ENCODE peak calls at places on chromosomes 11 and 22, in four cellular contexts. B, T, Y and C are unnamed samples. For H3K4me1, the result is how much of the 10 kb centered on the place peaks cover.

GRCh38 chr22:22546490-22546889 is 12.6 kb downstream of the PRAME start:
- DNase-seq in B (peak), T (peak), Y (no peak), C (no peak)

GRCh38 chr11:95556342-95557151 is 233.0 kb downstream of the FAM76B start:
- DNase-seq in B (peak), T (peak), Y (peak), C (no peak)

GRCh38 chr22:23835773-23836144 is 3.0 kb downstream of the DERL3 start:
- DNase-seq in B (no peak), T (no peak), Y (no peak), C (no peak)

GRCh38 chr11:30984442-30984816 is 385.1 kb downstream of the DCDC1 start:
- DNase-seq in B (peak), T (peak), Y (no peak), C (no peak)

GRCh38 chr11:10876168-10876567 is 18.3 kb upstream of the ZBED5 start:
- DNase-seq in B (no peak), T (peak), Y (no peak), C (no peak)

GRCh38 chr22:21074092-21074715 is 28.5 kb downstream of the LRRC74B start:
- DNase-seq in B (peak), T (peak), Y (no peak), C (no peak)

GRCh38 chr22:37138879-37139561 is 10.7 kb downstream of the IL2RB start:
- DNase-seq in B (no peak), T (no peak), Y (no peak), C (no peak)

GRCh38 chr11:3710485-3711259 is 39.5 kb upstream of the CHRNA10 start:
- DNase-seq in B (peak), T (peak), Y (no peak), C (no peak)

GRCh38 chr11:73716153-73717056 is 44.5 kb downstream of the RAB6A start:
- DNase-seq in B (no peak), T (peak), Y (no peak), C (no peak)

GRCh38 chr22:50597097-50597496 is 3.5 kb upstream of the MAPK8IP2 start:
- DNase-seq in B (no peak), T (no peak), Y (no peak), C (no peak)

GRCh38 chr11:86551286-86551685 is 121.1 kb downstream of the ME3 start:
- DNase-seq in B (peak), T (peak), Y (peak), C (no peak)

GRCh38 chr22:44592466-44593180 is 94.6 kb upstream of the RTL6 start:
- DNase-seq in B (no peak), T (no peak), Y (no peak), C (no peak)
- H3K4me1 ChIP-seq in B (under half), T (under half), Y (under half), C (under half)

GRCh38 chr11:111764621-111765020 is 1.6 kb downstream of the PPP2R1B start:
- DNase-seq in B (peak), T (peak), Y (no peak), C (no peak)
- H3K4me3 ChIP-seq in B (peak), T (peak), Y (peak), C (peak)

DNA sequence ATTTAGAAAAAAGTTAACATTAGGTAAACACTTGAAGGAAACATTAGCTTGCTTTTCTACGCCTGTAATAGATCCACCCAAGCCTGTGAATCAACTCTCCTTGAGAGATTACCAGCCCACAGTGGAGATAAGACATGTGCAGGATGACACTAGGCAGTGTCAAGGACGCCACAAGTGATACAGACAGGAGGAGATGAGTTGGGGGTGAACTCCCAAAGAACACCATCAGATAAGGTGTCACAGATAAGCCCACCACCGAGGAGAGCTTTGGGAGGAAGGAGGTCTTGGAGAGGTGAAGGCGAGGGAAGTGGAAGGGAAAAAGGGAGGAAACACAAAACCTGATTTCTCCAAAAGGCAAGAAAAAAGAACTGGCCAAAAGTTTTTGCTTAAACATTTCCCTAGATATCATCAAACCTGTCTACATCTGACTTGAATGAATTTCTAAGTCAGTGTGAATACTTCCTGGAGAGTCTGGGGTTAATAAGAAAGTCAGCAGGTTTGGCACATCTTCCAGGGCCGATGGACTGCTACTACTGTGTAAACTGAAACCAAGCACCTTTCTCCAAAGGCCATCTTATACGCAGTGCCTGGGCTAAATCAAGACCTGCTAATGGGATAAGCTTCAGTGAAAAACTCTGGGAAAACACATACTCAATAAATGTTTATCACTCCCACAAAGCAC is 15.5 kb downstream of the CLTCL1 start:
- DNase-seq in B (no peak), T (no peak), Y (no peak), C (no peak)
- H3K4me1 ChIP-seq in B (under half), T (under half), Y (under half), C (under half)

DNA sequence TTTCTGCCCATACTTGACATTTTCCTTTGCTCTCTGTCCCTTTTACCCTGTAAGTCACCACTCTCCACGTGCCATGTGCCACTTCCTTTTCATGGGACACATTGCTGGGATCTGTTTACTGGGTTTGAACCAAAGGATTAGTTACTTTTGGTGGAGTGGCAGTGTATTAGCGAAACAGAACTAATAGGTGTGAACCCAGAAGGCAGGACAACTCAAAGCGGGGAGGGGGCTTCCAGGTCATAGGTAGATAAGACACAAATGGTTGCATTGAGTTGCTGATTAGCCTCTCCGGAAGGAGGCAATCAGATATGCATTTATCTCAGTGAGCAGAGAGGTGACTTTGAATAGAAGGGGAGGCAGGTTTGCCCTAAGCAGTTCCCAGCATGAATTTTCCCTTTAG is 874 bp upstream of the ZNF202 start:
- DNase-seq in B (no peak), T (no peak), Y (no peak), C (no peak)
- H3K4me3 ChIP-seq in B (peak), T (peak), Y (peak), C (peak)

GRCh38 chr11:46360878-46361277 is 13.6 kb downstream of the DGKZ start:
- DNase-seq in B (peak), T (no peak), Y (no peak), C (no peak)
- H3K4me1 ChIP-seq in B (under half), T (under half), Y (under half), C (under half)

GRCh38 chr11:27509953-27510352 is 3.4 kb upstream of the LIN7C start:
- DNase-seq in B (no peak), T (no peak), Y (no peak), C (no peak)
- H3K4me3 ChIP-seq in B (no peak), T (no peak), Y (no peak), C (no peak)

GRCh38 chr22:35346596-35347220 is 34.2 kb upstream of the HMOX1 start:
- DNase-seq in B (no peak), T (no peak), Y (no peak), C (no peak)
- H3K4me1 ChIP-seq in B (under half), T (under half), Y (under half), C (under half)